ENCODE peak calls at places on chromosome 17, in nine cellular contexts. W, U, O, Y, F, T, K, N and S are unnamed samples.

GRCh38 chr17:82296511-82297279 is 20.7 kb downstream of the CD7 start:
- DNase-seq in W (no peak), U (no peak), O (no peak), Y (no peak), F (peak), T (no peak), K (no peak), N (no peak), S (no peak)

GRCh38 chr17:74417178-74418045 is 14.5 kb upstream of the GPRC5C start:
- DNase-seq in W (no peak), U (no peak), O (no peak), Y (no peak), F (peak), T (no peak), K (no peak), N (no peak), S (no peak)

GRCh38 chr17:78174332-78174869 is 6.0 kb downstream of the SYNGR2 start:
- DNase-seq in W (no peak), U (peak), O (no peak), Y (peak), F (no peak), T (peak), K (no peak), N (peak), S (no peak)

GRCh38 chr17:9676742-9677387 is 31.5 kb downstream of the USP43 start:
- DNase-seq in W (no peak), U (no peak), O (peak), Y (no peak), F (peak), T (no peak), K (no peak), N (no peak), S (no peak)

GRCh38 chr17:4407851-4408250 is 25.9 kb upstream of the SPNS3 start:
- DNase-seq in W (no peak), U (no peak), O (no peak), Y (no peak), F (peak), T (no peak), K (peak), N (peak), S (no peak)

GRCh38 chr17:78391843-78392242 is 13.4 kb downstream of the PGS1 start:
- DNase-seq in W (no peak), U (no peak), O (no peak), Y (no peak), F (peak), T (no peak), K (no peak), N (no peak), S (no peak)

GRCh38 chr17:69326302-69327059 is 452 bp downstream of the ABCA5 start:
- DNase-seq in W (peak), U (peak), O (no peak), Y (no peak), F (peak), T (peak), K (peak), N (no peak), S (peak)

GRCh38 chr17:78164748-78165607 is 3.4 kb upstream of the SYNGR2 start:
- DNase-seq in W (no peak), U (no peak), O (no peak), Y (no peak), F (no peak), T (no peak), K (no peak), N (no peak), S (no peak)

GRCh38 chr17:33433581-33433980 is 140.5 kb upstream of the ASIC2 start:
- DNase-seq in W (no peak), U (no peak), O (no peak), Y (no peak), F (no peak), T (no peak), K (no peak), N (no peak), S (no peak)

GRCh38 chr17:49930880-49931279 is 38.1 kb upstream of the DLX4 start:
- DNase-seq in W (no peak), U (no peak), O (no peak), Y (no peak), F (no peak), T (no peak), K (no peak), N (no peak), S (no peak)

GRCh38 chr17:80289631-80290030 is 29.0 kb downstream of the RNF213 start:
- DNase-seq in W (no peak), U (no peak), O (no peak), Y (no peak), F (no peak), T (no peak), K (no peak), N (no peak), S (no peak)

GRCh38 chr17:71779482-71779881 is 341.3 kb upstream of the SOX9 start:
- DNase-seq in W (no peak), U (no peak), O (no peak), Y (no peak), F (no peak), T (no peak), K (no peak), N (no peak), S (no peak)

GRCh38 chr17:17416007-17416399 is 60.8 kb upstream of the MED9 start:
- DNase-seq in W (no peak), U (peak), O (no peak), Y (no peak), F (peak), T (peak), K (peak), N (peak), S (peak)

GRCh38 chr17:82959990-82960418 is 119.4 kb upstream of the METRNL start:
- DNase-seq in W (no peak), U (no peak), O (no peak), Y (peak), F (no peak), T (no peak), K (no peak), N (no peak), S (no peak)

GRCh38 chr17:42517516-42517915 is 18.5 kb upstream of the NAGLU start:
- DNase-seq in W (peak), U (peak), O (peak), Y (peak), F (peak), T (peak), K (peak), N (peak), S (peak)